ENCODE peak calls at places on chromosome 9, in seven cellular contexts. U is choroid plexus epithelial cell, A is progenitor cell of endocrine pancreas, K is MCF 10A, I is HFFc6, R is WTC11, W is astrocyte of the spinal cord. S is an unnamed sample.
A peak's percentile ranks its signal among the peaks of the same experiment; 100 is the strongest.

GRCh38 chr9:117021881-117022280 is 334.8 kb downstream of the TRIM32 start:
- DNase-seq in U (no peak), A (no peak), K (peak; percentile 20), I (no peak), R (no peak), W (no peak), S (no peak)

GRCh38 chr9:18906656-18907395 is 126.2 kb downstream of the SAXO1 start:
- DNase-seq in U (peak; percentile 71), A (no peak), K (peak; percentile 20), I (peak; percentile 35), R (no peak), W (peak; percentile 65), S (peak; percentile 76)

GRCh38 chr9:121201045-121201737 is 478 bp downstream of the RAB14 start:
- DNase-seq in U (no peak), A (peak; percentile 31), K (peak; percentile 50), I (no peak), R (peak; percentile 45), W (no peak), S (peak; percentile 85)

GRCh38 chr9:120265791-120266190 is 314.2 kb downstream of the CDK5RAP2 start:
- DNase-seq in U (peak; percentile 4), A (no peak), K (peak; percentile 52), I (no peak), R (no peak), W (no peak), S (no peak)

GRCh38 chr9:87212563-87213154 is 265.4 kb upstream of the GAS1 start:
- DNase-seq in U (peak; percentile 52), A (no peak), K (peak; percentile 94), I (peak; percentile 9), R (peak; percentile 27), W (peak; percentile 77), S (no peak)

GRCh38 chr9:36204906-36205547 is 14.3 kb downstream of the CLTA start:
- DNase-seq in U (peak; percentile 41), A (no peak), K (no peak), I (no peak), R (peak; percentile 38), W (no peak), S (no peak)

GRCh38 chr9:15401266-15401665 is 21.4 kb upstream of the SNAPC3 start:
- DNase-seq in U (peak; percentile 57), A (no peak), K (peak; percentile 22), I (no peak), R (no peak), W (peak; percentile 49), S (peak; percentile 93)

GRCh38 chr9:121359358-121360294 is 10.4 kb downstream of the STOM start:
- DNase-seq in U (peak; percentile 58), A (no peak), K (no peak), I (peak; percentile 53), R (no peak), W (peak; percentile 49), S (no peak)

GRCh38 chr9:105026451-105026850 is 98.5 kb upstream of the ABCA1 start:
- DNase-seq in U (peak; percentile 65), A (no peak), K (no peak), I (peak; percentile 51), R (no peak), W (peak; percentile 57), S (no peak)

GRCh38 chr9:35736201-35736633 is 3.8 kb downstream of the CREB3 start:
- DNase-seq in U (peak; percentile 93), A (peak; percentile 51), K (peak; percentile 86), I (peak; percentile 76), R (peak; percentile 78), W (peak; percentile 83), S (no peak)

GRCh38 chr9:121622842-121623203 is 28.6 kb upstream of the DAB2IP start:
- DNase-seq in U (no peak), A (no peak), K (no peak), I (no peak), R (no peak), W (no peak), S (no peak)

GRCh38 chr9:138102246-138103051 is 224.9 kb downstream of the CACNA1B start:
- DNase-seq in U (no peak), A (no peak), K (no peak), I (no peak), R (no peak), W (no peak), S (peak; percentile 71)

GRCh38 chr9:112921549-112921948 is 30.9 kb upstream of the SLC46A2 start:
- DNase-seq in U (peak; percentile 85), A (no peak), K (peak; percentile 53), I (peak; percentile 60), R (no peak), W (peak; percentile 48), S (no peak)

GRCh38 chr9:127982912-127983311 is 2.1 kb upstream of the EEIG1 start:
- DNase-seq in U (no peak), A (no peak), K (no peak), I (no peak), R (no peak), W (no peak), S (no peak)

GRCh38 chr9:98368366-98369065 is 113.1 kb upstream of the TBC1D2 start:
- DNase-seq in U (peak; percentile 23), A (no peak), K (no peak), I (no peak), R (no peak), W (no peak), S (peak; percentile 72)

GRCh38 chr9:116189683-116190082 is 36.1 kb downstream of the PAPPA start:
- DNase-seq in U (no peak), A (no peak), K (peak; percentile 33), I (no peak), R (no peak), W (no peak), S (no peak)

GRCh38 chr9:123710299-123710698 is 219.6 kb downstream of the DENND1A start:
- DNase-seq in U (peak; percentile 89), A (no peak), K (peak; percentile 25), I (peak; percentile 90), R (no peak), W (peak; percentile 82), S (no peak)

GRCh38 chr9:135068776-135069415 is 18.6 kb upstream of the OLFM1 start:
- DNase-seq in U (no peak), A (no peak), K (no peak), I (no peak), R (no peak), W (no peak), S (peak; percentile 82)

GRCh38 chr9:27590636-27591035 is 17.4 kb upstream of the C9orf72 start:
- DNase-seq in U (peak; percentile 59), A (no peak), K (peak; percentile 26), I (no peak), R (no peak), W (no peak), S (no peak)

GRCh38 chr9:33619666-33620404 is 95.8 kb downstream of the ANKRD18B start:
- DNase-seq in U (peak; percentile 93), A (no peak), K (peak; percentile 74), I (peak; percentile 89), R (no peak), W (peak; percentile 79), S (no peak)

GRCh38 chr9:5612187-5612535 is 16.7 kb upstream of the RIC1 start:
- DNase-seq in U (no peak), A (no peak), K (no peak), I (no peak), R (no peak), W (no peak), S (no peak)

GRCh38 chr9:9612270-9612669 is 1000.5 kb downstream of the PTPRD start:
- DNase-seq in U (no peak), A (no peak), K (no peak), I (no peak), R (no peak), W (no peak), S (no peak)

GRCh38 chr9:107141967-107142366 is 141.1 kb upstream of the RAD23B start:
- DNase-seq in U (peak; percentile 68), A (no peak), K (no peak), I (peak; percentile 11), R (no peak), W (peak; percentile 19), S (no peak)
- TF ChIP-seq CTCF in U (peak; percentile 67), A (no peak), K (peak; percentile 16), I (peak; percentile 62), R (no peak), W (peak; percentile 55), S (peak; percentile 58)

GRCh38 chr9:95508242-95508967 is 8.4 kb downstream of the PTCH1 start:
- DNase-seq in U (peak; percentile 50), A (no peak), K (no peak), I (no peak), R (peak; percentile 18), W (no peak), S (no peak)
- TF ChIP-seq CTCF in U (no peak), A (no peak), K (no peak), I (no peak), R (no peak), W (no peak), S (no peak)

GRCh38 chr9:13956107-13956506 is 357.8 kb downstream of the NFIB start:
- DNase-seq in U (no peak), A (no peak), K (no peak), I (peak; percentile 1), R (no peak), W (no peak), S (no peak)
- TF ChIP-seq CTCF in U (no peak), A (no peak), K (no peak), I (no peak), R (no peak), W (no peak), S (no peak)

GRCh38 chr9:93453047-93453914 is at the start of gene FAM120AOS:
- DNase-seq in U (peak; percentile 96), A (peak; percentile 50), K (peak; percentile 96), I (peak; percentile 93), R (peak; percentile 82), W (peak; percentile 95), S (peak; percentile 93)

GRCh38 chr9:93450817-93451761 is at the start of gene FAM120A:
- DNase-seq in U (peak; percentile 75), A (peak; percentile 56), K (peak; percentile 79), I (peak; percentile 58), R (peak; percentile 61), W (peak; percentile 72), S (peak; percentile 89)

GRCh38 chr9:93456022-93456421 is 2.6 kb upstream of the FAM120AOS start:
- DNase-seq in U (no peak), A (no peak), K (no peak), I (no peak), R (no peak), W (no peak), S (no peak)

GRCh38 chr9:93452710-93453046 is 703 bp downstream of the FAM120AOS start:
- DNase-seq in U (no peak), A (no peak), K (peak; percentile 36), I (no peak), R (no peak), W (no peak), S (no peak)

DNA sequence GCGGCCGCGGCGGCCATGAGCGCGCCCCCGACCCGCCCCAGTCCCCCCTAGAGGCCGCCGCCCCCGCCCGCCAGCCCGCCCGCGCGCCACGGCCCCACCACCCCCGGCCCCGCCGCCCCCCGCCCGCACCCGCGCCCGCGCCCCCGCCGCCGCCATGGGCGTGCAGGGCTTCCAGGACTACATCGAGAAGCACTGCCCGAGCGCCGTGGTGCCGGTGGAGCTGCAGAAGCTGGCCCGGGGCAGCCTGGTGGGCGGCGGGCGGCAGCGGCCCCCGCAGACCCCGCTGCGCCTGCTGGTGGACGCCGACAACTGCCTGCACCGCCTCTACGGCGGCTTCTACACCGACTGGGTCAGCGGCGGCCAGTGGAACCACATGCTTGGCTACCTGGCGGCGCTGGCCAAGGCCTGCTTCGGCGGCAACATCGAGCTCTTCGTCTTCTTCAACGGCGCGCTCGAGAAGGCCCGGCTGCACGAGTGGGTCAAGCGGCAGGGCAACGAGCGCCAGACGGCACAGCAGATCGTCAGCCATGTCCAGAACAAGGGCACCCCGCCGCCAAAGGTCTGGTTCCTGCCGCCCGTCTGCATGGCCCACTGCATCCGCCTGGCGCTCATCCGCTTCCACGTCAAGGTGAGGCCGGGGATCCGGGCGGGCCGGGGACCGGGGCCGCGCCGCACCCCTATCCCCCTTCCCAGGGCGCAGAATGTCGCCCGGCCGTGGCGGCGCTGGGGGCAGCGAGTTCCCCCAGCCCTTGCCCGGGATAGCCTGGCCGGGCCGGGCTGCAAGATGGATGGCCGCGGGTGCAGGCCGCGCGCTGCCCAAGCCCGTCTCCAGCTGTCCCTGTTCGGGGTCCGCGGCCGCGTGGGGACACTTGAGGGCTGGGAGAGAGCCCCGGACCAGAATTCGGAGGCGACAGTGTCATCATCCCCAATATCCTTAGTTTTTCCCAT is 551 bp downstream of the FAM120A start:
- DNase-seq in U (peak; percentile 48), A (peak; percentile 32), K (peak; percentile 52), I (peak; percentile 18), R (peak; percentile 59), W (peak; percentile 37), S (no peak)
- TF ChIP-seq CTCF in U (no peak), A (peak; percentile 42), K (no peak), I (peak; percentile 43), R (no peak), W (peak; percentile 12), S (peak; percentile 14)

S was measured in osteocyte.